ENCODE peak calls at places on chromosomes 5 and 9, in seven cellular contexts. S is A549; U is colonic mucosa; L is CD8-positive, alpha-beta T cell; X is H1; V is pancreas; O is CD4-positive, alpha-beta T cell. N is an unnamed sample.
A peak's percentile ranks its signal among the peaks of the same experiment; 100 is the strongest.

GRCh38 chr5:82956600-82956999 is 120.6 kb downstream of the TMEM167A start:
- DNase-seq in S (no peak), U (no peak), L (no peak), X (no peak), V (no peak), O (no peak), N (no peak)

GRCh38 chr9:135239100-135239768 is 151.8 kb downstream of the OLFM1 start:
- DNase-seq in S (no peak), U (no peak), L (no peak), X (no peak), V (peak; percentile 4), O (no peak), N (no peak)

GRCh38 chr5:132269635-132270344 is 12.3 kb downstream of the PDLIM4 start:
- DNase-seq in S (no peak), U (peak; percentile 15), L (no peak), X (peak; percentile 32), V (peak; percentile 11), O (no peak), N (peak; percentile 68)

GRCh38 chr5:150778517-150779396 is at the start of gene SMIM3:
- DNase-seq in S (peak; percentile 55), U (peak; percentile 84), L (peak; percentile 39), X (peak; percentile 86), V (peak; percentile 84), O (peak; percentile 56), N (peak; percentile 94)

GRCh38 chr9:22469928-22470544 is 23.4 kb downstream of the DMRTA1 start:
- DNase-seq in S (peak; percentile 49), U (peak; percentile 23), L (no peak), X (peak; percentile 48), V (no peak), O (no peak), N (no peak)

GRCh38 chr5:130954336-130954735 is 210.7 kb downstream of the HINT1 start:
- DNase-seq in S (no peak), U (no peak), L (no peak), X (no peak), V (no peak), O (no peak), N (no peak)

GRCh38 chr5:150122536-150123481 is 32.8 kb downstream of the PDGFRB start:
- DNase-seq in S (no peak), U (no peak), L (no peak), X (no peak), V (no peak), O (no peak), N (no peak)

GRCh38 chr5:79109527-79110492 is 1.8 kb upstream of the BHMT start:
- DNase-seq in S (peak; percentile 36), U (peak; percentile 27), L (no peak), X (peak; percentile 60), V (no peak), O (peak; percentile 22), N (no peak)

DNA sequence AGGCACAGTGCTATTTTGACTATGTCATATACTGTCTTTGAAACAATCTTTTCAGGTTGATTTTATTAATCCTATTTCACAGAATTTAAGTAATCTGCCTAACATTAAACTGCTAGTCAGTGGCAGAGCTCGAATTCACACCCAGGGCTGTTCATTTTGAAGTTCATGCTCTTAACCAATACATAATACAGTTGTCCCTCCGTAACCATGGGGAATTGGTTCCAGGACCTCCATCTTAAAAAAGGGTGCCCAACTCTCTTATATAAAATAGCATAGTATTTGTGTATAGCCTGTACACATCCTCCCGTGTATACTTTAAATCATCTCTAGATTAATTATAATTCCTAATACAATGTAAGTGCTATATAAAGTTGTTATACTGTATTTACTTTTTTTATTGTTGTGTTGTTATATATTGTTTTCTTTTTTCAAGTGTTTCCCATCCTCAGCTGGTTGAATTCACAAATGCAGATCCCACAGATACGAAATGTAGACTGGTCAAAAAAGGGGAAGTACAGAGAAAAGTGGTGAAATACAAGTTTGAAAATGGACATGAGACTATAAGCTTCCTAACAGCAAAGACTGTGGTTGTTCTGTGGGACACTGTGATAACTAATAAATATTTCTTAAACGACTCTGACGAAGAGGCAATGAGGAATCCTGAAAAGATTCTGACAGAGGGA is 18.3 kb downstream of the RFX3 start:
- DNase-seq in S (peak; percentile 69), U (no peak), L (no peak), X (no peak), V (no peak), O (no peak), N (no peak)
- H3K27ac ChIP-seq in S (peak overlapping the region; percentile 89), U (no peak overlapping the region), L (no peak overlapping the region), X (no peak overlapping the region), V (no peak overlapping the region), O (no peak overlapping the region), N (peak overlapping the region; percentile 57)

DNA sequence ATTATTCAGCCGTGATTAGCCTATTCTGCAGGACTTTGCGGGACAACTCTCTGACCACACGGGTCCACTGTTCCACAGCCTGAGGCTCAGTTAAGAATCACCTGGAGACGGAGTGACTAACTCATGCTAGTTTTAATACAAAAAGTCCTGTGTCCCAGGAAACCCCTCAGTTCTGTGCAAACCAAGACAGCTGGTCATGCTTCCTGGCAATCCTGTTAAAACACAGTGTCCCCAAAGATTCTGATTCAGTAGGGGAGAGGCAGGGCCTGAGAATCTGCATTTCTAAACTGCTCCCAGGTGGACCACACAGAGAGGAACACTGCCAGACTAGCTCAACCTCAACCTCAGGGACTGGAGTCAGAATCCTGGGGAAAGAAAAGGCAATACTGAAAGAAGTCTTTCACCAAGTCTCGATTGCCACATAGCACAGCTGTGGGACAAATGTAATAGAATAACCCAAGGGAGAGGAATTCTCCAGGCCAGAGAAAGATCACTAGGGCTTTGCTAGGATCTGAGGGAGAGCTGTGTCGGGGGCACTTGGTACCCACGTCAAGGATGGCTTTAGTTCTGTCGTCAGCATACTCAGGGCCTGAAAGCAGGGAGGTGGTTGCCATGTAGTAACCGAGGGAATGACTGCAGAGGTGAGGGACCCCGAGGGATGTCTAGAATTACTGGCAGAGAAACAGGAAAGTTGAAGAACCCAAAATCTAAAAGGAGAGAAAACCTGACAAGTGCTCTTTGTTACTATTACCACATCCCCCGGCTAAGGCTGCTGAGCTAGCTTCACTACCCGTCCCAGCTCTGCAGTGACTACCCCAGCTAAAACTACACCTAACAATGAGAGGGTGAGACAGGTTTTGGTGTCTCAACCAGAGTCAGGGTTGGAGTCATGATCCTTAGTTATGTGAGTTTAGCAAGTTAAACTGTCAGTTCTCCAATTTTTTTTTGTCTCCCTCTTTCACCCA is 8.6 kb downstream of the SUSD1 start:
- DNase-seq in S (peak; percentile 59), U (no peak), L (no peak), X (no peak), V (no peak), O (no peak), N (no peak)
- TF ChIP-seq CTCF in S (peak; percentile 18), U (no peak), L (no peak), X (peak; percentile 7), V (no peak), O (no peak), N (peak; percentile 18)

GRCh38 chr9:8978334-8978733 is 1178.8 kb upstream of the DMAC1 start:
- DNase-seq in S (no peak), U (no peak), L (no peak), X (no peak), V (no peak), O (no peak), N (no peak)
- H3K27ac ChIP-seq in S (no peak overlapping the region), U (no peak overlapping the region), L (no peak overlapping the region), X (no peak overlapping the region), V (no peak overlapping the region), O (no peak overlapping the region), N (no peak overlapping the region)

DNA sequence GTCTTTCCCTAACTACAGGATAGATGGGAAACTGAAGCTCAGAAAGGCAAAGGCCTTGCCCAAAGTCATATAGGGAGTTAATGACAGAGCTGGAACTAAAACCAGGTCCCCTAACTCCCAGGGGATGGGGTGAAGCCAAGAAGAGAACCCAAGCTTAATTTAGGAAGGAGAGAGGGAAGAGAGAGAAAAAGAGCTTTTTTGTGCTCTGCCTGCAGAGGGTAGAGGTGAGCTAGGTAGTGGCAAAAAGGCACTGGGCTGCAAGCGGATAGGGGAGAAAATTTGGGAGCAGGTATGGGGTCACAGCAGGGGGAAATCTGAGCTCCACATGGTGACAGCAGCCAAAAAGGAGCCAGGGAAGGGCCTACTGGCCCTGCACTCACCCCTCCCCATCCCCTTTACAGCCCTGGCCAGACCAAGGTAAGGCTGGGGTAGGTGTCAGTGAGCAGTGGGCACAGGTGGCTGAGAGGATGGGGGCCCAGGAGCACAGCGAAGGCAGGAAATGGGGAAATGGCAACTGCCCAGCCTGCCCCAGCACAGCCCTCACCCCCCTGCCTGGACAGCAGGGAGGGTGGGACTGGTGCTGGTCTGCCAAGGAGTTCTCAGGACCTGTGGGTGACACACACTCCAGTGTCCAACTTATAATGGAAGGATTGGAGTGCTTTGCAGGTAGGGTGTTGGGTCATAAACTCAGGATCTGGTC is 3.3 kb downstream of the ENHO start:
- DNase-seq in S (no peak), U (no peak), L (no peak), X (no peak), V (no peak), O (no peak), N (no peak)
- TF ChIP-seq CTCF in S (no peak), U (no peak), L (no peak), X (no peak), V (no peak), O (no peak), N (no peak)

GRCh38 chr9:20621553-20622329 is 558 bp downstream of the MLLT3 start:
- DNase-seq in S (peak; percentile 86), U (peak; percentile 83), L (peak; percentile 61), X (peak; percentile 66), V (peak; percentile 74), O (peak; percentile 71), N (peak; percentile 93)
- H3K27ac ChIP-seq in S (peak overlapping the region; percentile 96), U (peak overlapping the region; percentile 93), L (peak overlapping the region; percentile 88), X (no peak overlapping the region), V (no peak overlapping the region), O (peak overlapping the region; percentile 92), N (peak overlapping the region; percentile 91)

GRCh38 chr5:75275147-75275546 is 38.5 kb upstream of the ANKRD31 start:
- DNase-seq in S (no peak), U (no peak), L (no peak), X (no peak), V (no peak), O (no peak), N (no peak)
- TF ChIP-seq CTCF in S (no peak), U (no peak), L (no peak), X (no peak), V (no peak), O (no peak), N (no peak)

DNA sequence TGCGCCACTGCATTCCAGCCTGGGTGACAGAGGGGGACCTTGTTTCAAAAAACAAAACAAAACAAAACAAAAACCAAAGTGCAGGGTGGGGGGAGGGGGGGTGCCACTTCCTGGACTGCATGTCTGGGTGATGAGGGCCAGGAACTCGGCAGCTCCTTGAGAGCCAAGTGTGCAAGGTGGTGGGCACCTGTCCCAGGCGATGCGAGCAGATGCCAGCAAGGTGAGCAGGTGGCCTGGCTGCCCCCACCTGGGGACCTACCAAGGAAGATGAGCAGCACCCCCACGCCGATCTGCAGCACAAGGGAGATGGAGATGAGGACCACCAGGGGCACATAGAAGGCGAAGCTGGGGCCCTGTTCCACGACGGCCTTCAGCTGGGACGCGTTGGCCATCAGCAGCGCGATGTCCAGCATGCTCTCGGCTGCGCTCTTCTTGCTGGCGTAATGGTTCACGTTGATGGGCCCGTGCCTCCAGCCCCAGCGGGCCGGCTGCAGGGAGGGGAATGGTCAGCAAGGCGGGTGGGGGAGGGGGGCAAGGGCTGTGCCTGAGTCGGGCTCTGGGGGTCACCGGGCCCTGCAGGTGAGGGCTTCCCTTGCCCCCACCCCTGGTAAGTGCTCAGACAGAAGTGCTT is 7.8 kb downstream of the NINJ1 start:
- DNase-seq in S (no peak), U (no peak), L (no peak), X (no peak), V (peak; percentile 14), O (no peak), N (no peak)
- H3K27ac ChIP-seq in S (no peak overlapping the region), U (peak overlapping the region; percentile 44), L (peak overlapping the region; percentile 37), X (no peak overlapping the region), V (no peak overlapping the region), O (peak overlapping the region; percentile 40), N (peak overlapping the region; percentile 99)

N was measured in esophagus muscularis mucosa.